ENCODE peak calls at places on chromosomes 6 and 20, in six cellular contexts. B is endothelial cell of umbilical vein, P is D341Med, X is T47D, C is pons, L is Kasumi-1. N is an unnamed sample.

GRCh38 chr6:154606457-154606856 is 96.0 kb upstream of the CNKSR3 start:
- DNase-seq in C (no peak), X (no peak), P (no peak), L (no peak), B (no peak), N (no peak)

GRCh38 chr20:32231847-32232246 is 24.2 kb downstream of the POFUT1 start:
- DNase-seq in P (no peak), C (peak), L (peak), B (peak), X (no peak), N (no peak)

GRCh38 chr6:106069478-106069877 is 16.7 kb upstream of the PRDM1 start:
- DNase-seq in C (no peak), B (peak), P (peak), X (no peak), L (no peak), N (peak)

GRCh38 chr6:48135352-48136084 is 24.5 kb upstream of the PTCHD4 start:
- DNase-seq in L (no peak), B (no peak), P (peak), C (no peak), X (no peak), N (peak)

GRCh38 chr6:83183082-83183828 is 9.8 kb downstream of the PGM3 start:
- DNase-seq in X (no peak), C (no peak), L (no peak), P (no peak), B (no peak), N (no peak)

GRCh38 chr6:1819007-1819406 is 209.3 kb downstream of the FOXC1 start:
- DNase-seq in C (no peak), B (no peak), X (no peak), L (no peak), P (no peak), N (no peak)

GRCh38 chr6:158660331-158660730 is 10.5 kb downstream of the SYTL3 start:
- DNase-seq in B (no peak), C (no peak), X (no peak), L (peak), P (peak), N (peak)

GRCh38 chr6:2579241-2579761 is 171.4 kb downstream of the MYLK4 start:
- DNase-seq in B (peak), X (no peak), P (no peak), L (no peak), C (no peak), N (no peak)

GRCh38 chr6:136897071-136897470 is 25.0 kb upstream of the SLC35D3 start:
- DNase-seq in X (no peak), L (no peak), B (no peak), P (no peak), C (no peak), N (no peak)

GRCh38 chr6:139577124-139577800 is 202.8 kb upstream of the CITED2 start:
- DNase-seq in P (no peak), B (no peak), C (no peak), L (no peak), X (no peak), N (no peak)

N was measured in WERI-Rb-1.